ENCODE peak calls at places on chromosomes 3 and 15, in nine cellular contexts. W is body of pancreas, H is DND-41, A is NCI-H1092, P is left ventricle myocardium inferior, Z is SHP77, J is sigmoid colon, F is B cell, D is neural crest cell. N is an unnamed sample.

GRCh38 chr3:14411988-14412387 is 9.6 kb downstream of the SLC6A6 start:
- DNase-seq in Z (no peak), J (no peak), A (no peak), D (no peak), P (no peak), W (no peak), F (no peak), H (no peak), N (no peak)

GRCh38 chr3:170007031-170007663 is 30.6 kb upstream of the GPR160 start:
- DNase-seq in F (peak), H (peak), A (no peak), D (no peak), W (no peak), J (no peak), P (no peak), Z (no peak), N (peak)

GRCh38 chr3:128466840-128467541 is at the start of gene DNAJB8:
- DNase-seq in A (no peak), W (no peak), J (no peak), F (no peak), P (no peak), Z (no peak), H (no peak), D (no peak), N (no peak)

GRCh38 chr15:25905140-25905539 is 42.0 kb upstream of the ATP10A start:
- DNase-seq in W (no peak), A (no peak), J (peak), H (no peak), Z (no peak), D (no peak), P (no peak), F (no peak), N (peak)

GRCh38 chr15:90946538-90946937 is 8.1 kb upstream of the RCCD1 start:
- DNase-seq in J (no peak), H (no peak), Z (no peak), D (no peak), F (no peak), P (no peak), W (no peak), A (no peak), N (no peak)

GRCh38 chr3:16741103-16741758 is 136.0 kb upstream of the DAZL start:
- DNase-seq in J (peak), Z (no peak), A (no peak), P (no peak), D (no peak), H (no peak), F (no peak), W (no peak), N (peak)

GRCh38 chr3:59046839-59047238 is 3.0 kb downstream of the CFAP20DC start:
- DNase-seq in A (no peak), Z (no peak), P (no peak), J (no peak), F (no peak), H (no peak), W (no peak), D (no peak), N (no peak)

GRCh38 chr3:106824856-106825255 is 552.4 kb upstream of the CCDC54 start:
- DNase-seq in A (no peak), Z (no peak), H (peak), D (no peak), W (no peak), F (no peak), J (no peak), P (no peak), N (peak)

GRCh38 chr3:168417016-168417415 is 321.3 kb upstream of the GOLIM4 start:
- DNase-seq in P (no peak), Z (no peak), H (no peak), F (no peak), A (no peak), W (no peak), D (no peak), J (no peak), N (no peak)

GRCh38 chr3:26350853-26351252 is 271.7 kb upstream of the LRRC3B start:
- DNase-seq in F (no peak), J (no peak), H (no peak), W (no peak), A (no peak), Z (no peak), P (no peak), D (no peak), N (no peak)

N was measured in HT1080.